ENCODE peak calls at places on chromosome 10, in nine cellular contexts. One of them, this sample, is unnamed.

GRCh38 chr10:43370671-43371215 is 693 bp upstream of the FXYD4 start:
- DNase-seq in stimulated activated CD4-positive, alpha-beta T cell treated with anti-CD3 and anti-CD28 coated beads, Interleukin-1b, Interleukin-23, amount 100 ng/mL, for 24 hours: no peak
- DNase-seq in myocyte: no peak
- DNase-seq in Right ventricle myocardium superior: no peak
- DNase-seq in NCI-H748 treated with DMSO at 0.1 percent for 48 hours: no peak
- DNase-seq in GM20000: no peak
- DNase-seq in AG09319: no peak
- DNase-seq in cardiac fibroblast: no peak
- DNase-seq in activated CD8-positive, alpha-beta memory T cell treated with anti-CD3 and anti-CD28 coated beads for 48 hours: no peak
- DNase-seq in this sample: no peak

GRCh38 chr10:110456046-110456445 is 41.7 kb upstream of the DUSP5 start:
- DNase-seq in stimulated activated CD4-positive, alpha-beta T cell treated with anti-CD3 and anti-CD28 coated beads, Interleukin-1b, Interleukin-23, amount 100 ng/mL, for 24 hours: no peak
- DNase-seq in myocyte: peak; percentile 96
- DNase-seq in Right ventricle myocardium superior: no peak
- DNase-seq in NCI-H748 treated with DMSO at 0.1 percent for 48 hours: no peak
- DNase-seq in GM20000: no peak
- DNase-seq in AG09319: no peak
- DNase-seq in cardiac fibroblast: no peak
- DNase-seq in activated CD8-positive, alpha-beta memory T cell treated with anti-CD3 and anti-CD28 coated beads for 48 hours: no peak
- DNase-seq in this sample: no peak

GRCh38 chr10:131943021-131943814 is 38.5 kb downstream of the BNIP3 start:
- DNase-seq in stimulated activated CD4-positive, alpha-beta T cell treated with anti-CD3 and anti-CD28 coated beads, Interleukin-1b, Interleukin-23, amount 100 ng/mL, for 24 hours: no peak
- DNase-seq in myocyte: peak; percentile 44
- DNase-seq in Right ventricle myocardium superior: no peak
- DNase-seq in NCI-H748 treated with DMSO at 0.1 percent for 48 hours: no peak
- DNase-seq in GM20000: no peak
- DNase-seq in AG09319: no peak
- DNase-seq in cardiac fibroblast: peak; percentile 31
- DNase-seq in activated CD8-positive, alpha-beta memory T cell treated with anti-CD3 and anti-CD28 coated beads for 48 hours: no peak
- DNase-seq in this sample: no peak

GRCh38 chr10:124681626-124682552 is 62.3 kb downstream of the FAM53B start:
- DNase-seq in stimulated activated CD4-positive, alpha-beta T cell treated with anti-CD3 and anti-CD28 coated beads, Interleukin-1b, Interleukin-23, amount 100 ng/mL, for 24 hours: no peak
- DNase-seq in myocyte: no peak
- DNase-seq in Right ventricle myocardium superior: no peak
- DNase-seq in NCI-H748 treated with DMSO at 0.1 percent for 48 hours: no peak
- DNase-seq in GM20000: no peak
- DNase-seq in AG09319: no peak
- DNase-seq in cardiac fibroblast: no peak
- DNase-seq in activated CD8-positive, alpha-beta memory T cell treated with anti-CD3 and anti-CD28 coated beads for 48 hours: no peak
- DNase-seq in this sample: no peak

GRCh38 chr10:4234661-4235060 is 449.7 kb upstream of the KLF6 start:
- DNase-seq in stimulated activated CD4-positive, alpha-beta T cell treated with anti-CD3 and anti-CD28 coated beads, Interleukin-1b, Interleukin-23, amount 100 ng/mL, for 24 hours: no peak
- DNase-seq in myocyte: no peak
- DNase-seq in Right ventricle myocardium superior: no peak
- DNase-seq in NCI-H748 treated with DMSO at 0.1 percent for 48 hours: no peak
- DNase-seq in GM20000: no peak
- DNase-seq in AG09319: no peak
- DNase-seq in cardiac fibroblast: peak; percentile 78
- DNase-seq in activated CD8-positive, alpha-beta memory T cell treated with anti-CD3 and anti-CD28 coated beads for 48 hours: no peak
- DNase-seq in this sample: no peak

GRCh38 chr10:87706731-87707130 is 47.1 kb downstream of the PAPSS2 start:
- DNase-seq in stimulated activated CD4-positive, alpha-beta T cell treated with anti-CD3 and anti-CD28 coated beads, Interleukin-1b, Interleukin-23, amount 100 ng/mL, for 24 hours: no peak
- DNase-seq in myocyte: no peak
- DNase-seq in Right ventricle myocardium superior: no peak
- DNase-seq in NCI-H748 treated with DMSO at 0.1 percent for 48 hours: no peak
- DNase-seq in GM20000: no peak
- DNase-seq in AG09319: no peak
- DNase-seq in cardiac fibroblast: no peak
- DNase-seq in activated CD8-positive, alpha-beta memory T cell treated with anti-CD3 and anti-CD28 coated beads for 48 hours: no peak
- DNase-seq in this sample: no peak

GRCh38 chr10:2745666-2746065 is 321.7 kb upstream of the PFKP start:
- DNase-seq in stimulated activated CD4-positive, alpha-beta T cell treated with anti-CD3 and anti-CD28 coated beads, Interleukin-1b, Interleukin-23, amount 100 ng/mL, for 24 hours: no peak
- DNase-seq in myocyte: no peak
- DNase-seq in Right ventricle myocardium superior: no peak
- DNase-seq in NCI-H748 treated with DMSO at 0.1 percent for 48 hours: no peak
- DNase-seq in GM20000: no peak
- DNase-seq in AG09319: no peak
- DNase-seq in cardiac fibroblast: no peak
- DNase-seq in activated CD8-positive, alpha-beta memory T cell treated with anti-CD3 and anti-CD28 coated beads for 48 hours: no peak
- DNase-seq in this sample: no peak

GRCh38 chr10:42932735-42933453 is 144.0 kb upstream of the RET start:
- DNase-seq in stimulated activated CD4-positive, alpha-beta T cell treated with anti-CD3 and anti-CD28 coated beads, Interleukin-1b, Interleukin-23, amount 100 ng/mL, for 24 hours: peak; percentile 51
- DNase-seq in myocyte: no peak
- DNase-seq in Right ventricle myocardium superior: no peak
- DNase-seq in NCI-H748 treated with DMSO at 0.1 percent for 48 hours: no peak
- DNase-seq in GM20000: no peak
- DNase-seq in AG09319: no peak
- DNase-seq in cardiac fibroblast: no peak
- DNase-seq in activated CD8-positive, alpha-beta memory T cell treated with anti-CD3 and anti-CD28 coated beads for 48 hours: no peak
- DNase-seq in this sample: no peak

GRCh38 chr10:69846252-69847000 is 44.7 kb downstream of the COL13A1 start:
- DNase-seq in stimulated activated CD4-positive, alpha-beta T cell treated with anti-CD3 and anti-CD28 coated beads, Interleukin-1b, Interleukin-23, amount 100 ng/mL, for 24 hours: no peak
- DNase-seq in myocyte: peak; percentile 67
- DNase-seq in Right ventricle myocardium superior: no peak
- DNase-seq in NCI-H748 treated with DMSO at 0.1 percent for 48 hours: no peak
- DNase-seq in GM20000: no peak
- DNase-seq in AG09319: no peak
- DNase-seq in cardiac fibroblast: no peak
- DNase-seq in activated CD8-positive, alpha-beta memory T cell treated with anti-CD3 and anti-CD28 coated beads for 48 hours: no peak
- DNase-seq in this sample: no peak

GRCh38 chr10:77325233-77325537 is 312.4 kb downstream of the KCNMA1 start:
- DNase-seq in stimulated activated CD4-positive, alpha-beta T cell treated with anti-CD3 and anti-CD28 coated beads, Interleukin-1b, Interleukin-23, amount 100 ng/mL, for 24 hours: no peak
- DNase-seq in myocyte: no peak
- DNase-seq in Right ventricle myocardium superior: no peak
- DNase-seq in NCI-H748 treated with DMSO at 0.1 percent for 48 hours: no peak
- DNase-seq in GM20000: no peak
- DNase-seq in AG09319: no peak
- DNase-seq in cardiac fibroblast: no peak
- DNase-seq in activated CD8-positive, alpha-beta memory T cell treated with anti-CD3 and anti-CD28 coated beads for 48 hours: no peak
- DNase-seq in this sample: no peak

GRCh38 chr10:29841724-29842649 is 207.2 kb upstream of the SVIL start:
- DNase-seq in stimulated activated CD4-positive, alpha-beta T cell treated with anti-CD3 and anti-CD28 coated beads, Interleukin-1b, Interleukin-23, amount 100 ng/mL, for 24 hours: no peak
- DNase-seq in myocyte: peak; percentile 96
- DNase-seq in Right ventricle myocardium superior: peak; percentile 77
- DNase-seq in NCI-H748 treated with DMSO at 0.1 percent for 48 hours: peak; percentile 81
- DNase-seq in GM20000: no peak
- DNase-seq in AG09319: no peak
- DNase-seq in cardiac fibroblast: no peak
- DNase-seq in activated CD8-positive, alpha-beta memory T cell treated with anti-CD3 and anti-CD28 coated beads for 48 hours: no peak
- DNase-seq in this sample: no peak